ENCODE peak calls at places on chromosomes 16 and 17, in five cellular contexts. B is nephron progenitor cell; E is CD8-positive, alpha-beta T cell; C is A549; X is Peyer's patch. Z is an unnamed sample.

GRCh38 chr17:75664099-75664549 is 2.8 kb downstream of the RECQL5 start:
- DNase-seq in E (no peak), X (peak), B (no peak), C (no peak), Z (no peak)

GRCh38 chr16:58843675-58844074 is 109.6 kb upstream of the GOT2 start:
- DNase-seq in E (no peak), C (peak), B (no peak), X (no peak), Z (no peak)

GRCh38 chr17:43006639-43007551 is at the start of gene IFI35:
- DNase-seq in E (peak), X (peak), B (peak), C (peak), Z (peak)

GRCh38 chr16:55495616-55496289 is 13.1 kb upstream of the LPCAT2 start:
- DNase-seq in C (no peak), E (no peak), X (no peak), B (no peak), Z (no peak)

GRCh38 chr16:908526-909155 is 62.1 kb downstream of the LMF1 start:
- DNase-seq in C (no peak), E (no peak), B (peak), X (no peak), Z (no peak)

GRCh38 chr16:15960124-15960971 is 10.9 kb downstream of the ABCC1 start:
- DNase-seq in B (no peak), X (no peak), C (no peak), E (no peak), Z (no peak)

GRCh38 chr17:58513913-58514794 is at the start of gene MTMR4:
- DNase-seq in C (peak), E (peak), B (peak), X (peak), Z (peak)

GRCh38 chr17:59365383-59365981 is 34.0 kb downstream of the YPEL2 start:
- DNase-seq in X (no peak), E (peak), B (peak), C (no peak), Z (peak)

GRCh38 chr17:31424944-31425582 is 33.6 kb downstream of the RAB11FIP4 start:
- DNase-seq in B (peak), X (no peak), C (no peak), E (no peak), Z (no peak)

GRCh38 chr16:89841275-89841674 is 13.0 kb downstream of the SPIRE2 start:
- DNase-seq in C (no peak), B (no peak), X (peak), E (peak), Z (peak)

GRCh38 chr17:51764387-51764971 is 394.0 kb downstream of the CA10 start:
- DNase-seq in E (no peak), X (peak), C (peak), B (peak), Z (peak)

GRCh38 chr16:14335297-14335696 is 264.2 kb downstream of the MRTFB start:
- DNase-seq in E (no peak), X (no peak), C (peak), B (no peak), Z (no peak)

GRCh38 chr17:51997723-51998122 is 160.8 kb downstream of the CA10 start:
- DNase-seq in C (no peak), X (no peak), B (no peak), E (no peak), Z (no peak)

GRCh38 chr17:79365361-79365760 is 245.5 kb downstream of the RBFOX3 start:
- DNase-seq in B (no peak), E (no peak), X (no peak), C (no peak), Z (no peak)

GRCh38 chr16:87492241-87492635 is 586 bp downstream of the ZCCHC14 start:
- DNase-seq in C (no peak), B (no peak), X (no peak), E (no peak), Z (no peak)

DNA sequence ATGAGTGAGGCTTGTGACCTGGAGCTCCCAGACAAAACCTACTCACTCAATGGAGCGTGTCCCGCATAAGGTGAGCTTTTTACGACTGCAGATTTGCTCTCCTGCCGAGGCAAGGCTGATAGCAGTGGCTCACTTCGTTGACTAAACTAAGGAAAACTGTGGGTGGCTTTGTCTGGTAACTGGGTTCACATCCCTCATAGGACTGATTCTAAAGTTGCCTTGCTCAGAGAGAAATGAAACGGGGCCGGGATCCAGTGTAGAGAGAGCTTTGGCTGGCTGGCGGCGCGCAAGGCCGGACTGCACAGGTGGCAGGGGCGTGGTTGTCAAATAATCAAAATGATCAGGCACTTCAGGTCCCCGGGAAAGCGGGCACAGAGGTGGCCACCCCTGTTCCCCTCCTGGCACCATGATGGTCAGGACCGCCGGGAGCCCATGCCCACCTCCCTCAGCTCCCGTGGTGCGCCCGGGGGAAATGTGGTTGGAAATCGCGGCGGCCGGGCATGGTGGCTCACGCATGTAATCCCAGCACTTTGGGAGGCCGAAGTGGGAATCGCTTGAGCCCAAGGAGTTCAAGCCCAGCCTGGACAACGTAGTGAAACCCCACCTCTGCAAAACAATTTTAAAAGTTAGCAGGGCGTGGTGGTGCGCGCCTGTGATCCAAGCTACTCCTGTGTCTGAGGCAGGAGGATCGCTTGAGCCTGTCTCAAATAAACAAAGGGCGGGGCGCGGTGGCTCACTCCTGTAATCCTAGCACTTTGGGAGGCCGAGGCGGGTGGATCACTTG is 26.6 kb upstream of the OR1F1 start:
- DNase-seq in X (no peak), B (no peak), E (no peak), C (peak), Z (no peak)
- TF ChIP-seq CTCF in X (no peak), B (no peak), E (no peak), C (no peak), Z (no peak)

GRCh38 chr17:27593857-27594255 is 37.1 kb upstream of the LGALS9 start:
- DNase-seq in C (no peak), X (no peak), B (no peak), E (no peak), Z (no peak)
- TF ChIP-seq CTCF in C (no peak), X (no peak), B (no peak), E (no peak), Z (no peak)

DNA sequence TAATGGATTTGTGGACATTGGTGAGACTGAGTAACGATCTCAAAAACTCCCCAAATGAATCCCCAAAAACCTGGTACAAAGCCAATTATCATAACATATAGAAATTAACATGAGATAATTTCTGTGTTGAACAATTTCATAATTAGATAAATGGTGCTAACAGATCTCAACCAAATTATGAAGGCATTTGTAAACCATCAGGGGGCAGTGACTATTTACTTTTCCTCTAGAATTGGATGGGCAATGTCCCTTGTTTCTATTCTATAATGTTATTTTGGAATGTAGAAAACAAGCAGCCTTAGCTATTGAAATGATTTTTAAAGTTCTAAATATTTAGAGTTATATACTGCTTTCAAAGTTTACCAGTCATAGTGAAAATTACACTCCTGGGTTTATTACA is 57.8 kb downstream of the MYH10 start:
- DNase-seq in E (no peak), B (no peak), X (no peak), C (no peak), Z (no peak)
- TF ChIP-seq CTCF in E (no peak), B (no peak), X (no peak), C (peak), Z (peak)

GRCh38 chr17:40437095-40437732 is 6.0 kb upstream of the IGFBP4 start:
- DNase-seq in X (no peak), B (no peak), C (no peak), E (no peak), Z (no peak)
- TF ChIP-seq CTCF in X (no peak), B (no peak), C (no peak), E (no peak), Z (no peak)

GRCh38 chr17:40284085-40284713 is 3.5 kb upstream of the CDC6 start:
- DNase-seq in C (no peak), X (no peak), E (no peak), B (no peak), Z (no peak)
- TF ChIP-seq CTCF in C (no peak), X (no peak), E (no peak), B (no peak), Z (no peak)

DNA sequence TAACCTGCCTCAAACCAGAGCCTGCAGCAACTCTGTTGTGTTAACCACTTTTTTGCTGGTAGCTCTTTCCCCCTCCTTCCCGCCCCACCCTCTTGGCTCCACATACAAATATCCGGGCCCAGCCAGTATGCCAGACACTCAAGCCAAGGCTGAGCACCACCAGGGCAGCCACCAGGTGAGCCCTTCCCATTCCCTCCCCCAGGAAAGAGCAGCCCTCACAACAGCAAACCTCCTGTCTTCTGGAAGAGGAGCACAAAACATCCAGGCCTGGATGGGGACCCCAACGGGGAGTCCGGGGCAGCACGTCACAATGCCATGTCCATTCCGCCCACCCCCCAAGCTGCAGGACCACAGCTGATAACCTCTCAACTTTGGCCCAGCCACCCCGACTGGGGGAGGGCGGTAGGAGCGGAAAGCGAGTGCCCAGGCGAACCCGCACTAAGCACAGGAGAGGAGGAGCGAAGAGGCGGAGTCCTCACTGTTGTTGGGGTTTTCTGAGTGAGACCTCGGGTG is 757 bp downstream of the ORMDL3 start:
- DNase-seq in B (peak), C (no peak), E (peak), X (peak), Z (peak)
- TF ChIP-seq CTCF in B (no peak), C (no peak), E (no peak), X (no peak), Z (no peak)

GRCh38 chr16:66612422-66612821 is 7.9 kb downstream of the CMTM3 start:
- DNase-seq in E (no peak), X (no peak), B (no peak), C (no peak), Z (no peak)
- TF ChIP-seq CTCF in E (no peak), X (no peak), B (no peak), C (no peak), Z (no peak)

GRCh38 chr16:66270333-66270927 is 96.1 kb upstream of the CDH5 start:
- DNase-seq in C (peak), B (peak), E (peak), X (peak), Z (peak)
- TF ChIP-seq CTCF in C (peak), B (peak), E (peak), X (peak), Z (peak)